ENCODE peak calls at places on chromosomes 11 and 22, in four cellular contexts. D is K562, J is HepG2, T is GM12878. W is an unnamed sample.

GRCh38 chr11:122772945-122773344 is 65.4 kb upstream of the CRTAM start:
- DNase-seq in D (no peak), J (no peak), T (no peak), W (no peak)

GRCh38 chr11:12201016-12201985 is 90.9 kb downstream of the MICAL2 start:
- DNase-seq in D (peak; percentile 90), J (peak; percentile 15), T (no peak), W (no peak)

GRCh38 chr22:17596226-17596625 is 32.3 kb downstream of the ATP6V1E1 start:
- DNase-seq in D (no peak), J (no peak), T (no peak), W (no peak)

GRCh38 chr11:123057604-123058305 is 4.2 kb downstream of the HSPA8 start:
- DNase-seq in D (no peak), J (no peak), T (no peak), W (no peak)

GRCh38 chr22:37228106-37229011 is 15.7 kb downstream of the RAC2 start:
- DNase-seq in D (no peak), J (no peak), T (no peak), W (no peak)

GRCh38 chr11:95512682-95513081 is 276.9 kb downstream of the FAM76B start:
- DNase-seq in D (no peak), J (peak; percentile 14), T (no peak), W (no peak)

GRCh38 chr11:69352181-69352580 is 58.2 kb downstream of the MYEOV start:
- DNase-seq in D (no peak), J (no peak), T (no peak), W (no peak)

GRCh38 chr11:12207384-12208150 is 97.2 kb downstream of the MICAL2 start:
- DNase-seq in D (no peak), J (no peak), T (no peak), W (no peak)

GRCh38 chr11:69443968-69444364 is 37.5 kb upstream of the LINC01488 start:
- DNase-seq in D (no peak), J (no peak), T (no peak), W (no peak)

GRCh38 chr11:111352935-111353695 is 26.0 kb downstream of the POU2AF1 start:
- DNase-seq in D (no peak), J (no peak), T (no peak), W (no peak)

GRCh38 chr11:69398529-69399492 is 82.7 kb upstream of the LINC01488 start:
- DNase-seq in D (no peak), J (no peak), T (no peak), W (peak; percentile 33)

GRCh38 chr11:7617032-7617431 is 56.3 kb downstream of the CYB5R2 start:
- DNase-seq in D (no peak), J (no peak), T (no peak), W (no peak)

DNA sequence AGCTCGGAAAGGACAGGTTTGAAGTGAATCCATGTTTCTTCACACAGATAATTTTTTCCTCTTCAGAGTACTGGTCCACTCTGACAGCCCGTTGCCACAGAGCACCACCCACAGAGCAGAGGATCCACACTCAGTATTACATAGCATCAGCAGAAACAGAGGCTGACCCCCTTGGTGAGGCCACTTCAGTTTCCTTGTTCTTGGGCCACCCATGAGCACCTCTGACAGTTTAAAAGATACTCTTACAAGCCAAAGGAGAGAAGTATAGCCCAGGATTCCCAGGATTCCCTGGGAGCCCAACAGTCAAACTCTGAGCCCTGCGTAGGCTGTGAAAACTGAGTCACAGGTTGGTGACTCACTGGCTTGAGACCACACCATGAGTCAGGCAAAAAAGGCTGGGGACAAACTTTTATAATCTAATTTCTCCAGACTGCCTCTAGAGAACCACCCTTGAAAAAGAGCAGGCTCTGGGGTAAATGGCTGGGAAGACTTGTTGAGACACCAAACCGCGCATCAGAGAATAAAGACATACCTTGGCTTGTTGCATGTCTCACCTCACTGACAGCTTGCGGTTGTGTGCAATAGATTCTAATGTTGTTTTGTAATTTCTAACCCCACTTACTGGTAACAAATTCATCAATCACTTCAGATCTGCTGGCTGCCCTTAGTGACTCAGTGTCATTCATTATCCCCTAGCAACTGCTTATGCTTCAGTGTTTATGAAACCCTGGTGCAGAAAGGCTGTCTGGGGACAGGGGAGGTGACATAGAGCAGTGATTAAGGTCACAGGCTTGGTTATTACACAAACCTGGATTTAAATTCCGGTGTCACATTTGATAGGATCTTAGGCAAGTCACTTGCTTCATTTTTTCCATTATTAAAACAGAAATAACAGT is 56.9 kb upstream of the PRSS23 start:
- DNase-seq in D (peak; percentile 58), J (peak; percentile 57), T (no peak), W (no peak)
- TF ChIP-seq REST in D (no peak), J (no peak), T (no peak), W (no peak)

GRCh38 chr11:2168286-2169000 is 3.2 kb downstream of the TH start:
- DNase-seq in D (no peak), J (no peak), T (no peak), W (no peak)
- TF ChIP-seq CREB1 in D (no peak), J (no peak), T (no peak), W (no peak)

DNA sequence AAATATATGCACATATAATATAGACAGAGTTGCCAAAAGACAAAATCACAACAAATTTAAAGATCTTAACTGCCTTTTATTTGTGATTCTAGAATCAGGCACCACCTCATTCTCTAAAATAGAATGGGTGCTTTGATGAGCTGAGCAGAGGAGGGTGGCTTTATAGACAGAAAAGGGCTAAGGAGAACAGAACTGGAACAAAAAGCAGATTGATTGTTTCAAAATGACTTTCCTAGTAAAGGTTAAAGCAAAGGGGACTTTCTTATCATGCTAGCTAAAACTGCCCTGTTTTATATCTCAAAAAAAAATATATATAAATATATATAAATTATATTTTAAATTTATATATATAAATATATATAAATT is 287.6 kb downstream of the FAT3 start:
- DNase-seq in D (no peak), J (no peak), T (no peak), W (no peak)
- TF ChIP-seq POLR2AphosphoS5 in D (no peak), J (no peak), T (no peak), W (no peak)

GRCh38 chr11:57309106-57310059 is 15.4 kb downstream of the TNKS1BP1 start:
- DNase-seq in D (no peak), J (no peak), T (no peak), W (no peak)

GRCh38 chr11:57310630-57311086 is 14.1 kb downstream of the TNKS1BP1 start:
- DNase-seq in D (no peak), J (peak; percentile 78), T (no peak), W (no peak)

GRCh38 chr11:57311109-57311936 is 13.4 kb downstream of the TNKS1BP1 start:
- DNase-seq in D (peak; percentile 95), J (peak; percentile 84), T (peak; percentile 16), W (peak; percentile 97)

GRCh38 chr11:57308426-57309060 is 16.2 kb downstream of the TNKS1BP1 start:
- DNase-seq in D (no peak), J (no peak), T (no peak), W (no peak)

GRCh38 chr11:57310091-57310490 is 14.7 kb downstream of the TNKS1BP1 start:
- DNase-seq in D (no peak), J (no peak), T (no peak), W (no peak)
- TF ChIP-seq REST in D (no peak), J (no peak), T (no peak), W (no peak)

GRCh38 chr11:74932169-74932568 is 16.7 kb downstream of the XRRA1 start:
- DNase-seq in D (no peak), J (no peak), T (no peak), W (no peak)
- TF ChIP-seq CREB1 in D (no peak), J (no peak), T (no peak), W (no peak)

GRCh38 chr11:77035580-77035979 is 1.4 kb downstream of the B3GNT6 start:
- DNase-seq in D (no peak), J (no peak), T (no peak), W (no peak)
- TF ChIP-seq POLR2AphosphoS5 in D (no peak), J (no peak), T (no peak), W (no peak)

GRCh38 chr11:46593550-46594382 is at the start of gene AMBRA1:
- DNase-seq in D (peak; percentile 76), J (peak; percentile 95), T (peak; percentile 90), W (peak; percentile 97)
- TF ChIP-seq REST in D (no peak), J (peak; percentile 46), T (no peak), W (no peak)

GRCh38 chr11:129814244-129814992 is 1.2 kb upstream of the TMEM45B start:
- DNase-seq in D (peak; percentile 61), J (no peak), T (no peak), W (peak; percentile 45)
- TF ChIP-seq CREB1 in D (no peak), J (no peak), T (no peak), W (no peak)

DNA sequence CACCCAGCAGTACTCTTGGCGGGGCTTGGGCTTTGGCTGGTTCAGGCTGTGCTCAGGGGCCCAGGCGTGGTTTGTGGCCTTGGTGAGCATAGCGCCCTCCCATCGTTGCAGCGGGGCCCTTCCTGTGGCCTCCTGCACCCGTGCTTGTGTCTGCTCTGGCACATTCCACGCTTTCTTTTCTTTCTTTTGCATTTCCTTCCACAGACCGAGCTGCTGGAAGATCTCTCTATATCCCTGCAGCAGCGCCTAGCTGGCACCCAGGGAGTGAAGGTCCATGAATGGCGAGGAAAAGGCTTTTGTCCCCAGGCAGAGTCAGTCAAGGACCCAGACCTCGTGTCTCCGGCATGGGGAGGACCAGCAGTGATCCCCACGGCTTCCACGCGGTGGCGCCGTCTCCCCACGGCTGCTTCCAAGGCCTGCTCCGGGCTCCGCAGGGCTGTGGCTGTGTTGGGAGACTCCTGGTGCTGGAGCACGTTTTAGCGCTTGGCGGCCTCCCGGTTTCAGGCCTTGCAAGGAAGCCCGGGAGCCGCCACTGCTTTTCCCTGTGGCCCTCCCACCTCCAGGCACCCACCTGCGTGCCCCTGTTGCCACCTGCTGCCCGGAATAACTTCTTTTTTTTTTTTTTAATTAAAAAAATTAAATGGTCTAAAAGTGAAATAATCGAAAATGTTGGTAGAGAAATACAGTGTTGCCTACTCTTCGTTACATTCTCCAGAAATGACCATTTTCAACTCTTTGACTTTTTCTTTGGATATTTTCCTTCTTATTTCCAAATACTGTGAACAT is 28.5 kb downstream of the GLB1L2 start:
- DNase-seq in D (peak; percentile 88), J (peak; percentile 65), T (no peak), W (peak; percentile 93)
- TF ChIP-seq POLR2AphosphoS5 in D (no peak), J (no peak), T (no peak), W (no peak)

W was measured in GM23338.